ENCODE peak calls at places on chromosomes 7 and 10, in seven cellular contexts. N, O, I, T, U, R and Y are unnamed samples.

GRCh38 chr10:131653140-131653539 is 247.7 kb upstream of the PPP2R2D start:
- DNase-seq in N (no peak), T (no peak), R (no peak), I (peak), O (no peak), U (peak), Y (no peak)

GRCh38 chr7:134128829-134129228 is 1.7 kb downstream of the LRGUK start:
- DNase-seq in R (no peak), U (no peak), I (no peak), O (no peak), N (no peak), T (no peak), Y (no peak)

GRCh38 chr7:66557214-66558200 is 71.2 kb upstream of the KCTD7 start:
- DNase-seq in R (peak), N (peak), T (peak), O (peak), I (peak), U (peak), Y (peak)

GRCh38 chr7:48635796-48636195 is 288.6 kb upstream of the CDC14C start:
- DNase-seq in O (no peak), U (no peak), T (no peak), N (no peak), R (no peak), I (no peak), Y (no peak)

GRCh38 chr7:131674131-131674530 is 117.7 kb upstream of the PODXL start:
- DNase-seq in I (no peak), R (no peak), T (no peak), N (no peak), O (no peak), U (no peak), Y (no peak)

GRCh38 chr7:128005759-128006159 is 25.5 kb downstream of the LRRC4 start:
- DNase-seq in O (no peak), N (no peak), I (no peak), U (no peak), R (no peak), T (no peak), Y (no peak)

GRCh38 chr10:50992972-50993766 is 81.1 kb upstream of the PRKG1 start:
- DNase-seq in I (peak), R (no peak), U (peak), T (no peak), N (peak), O (no peak), Y (no peak)

GRCh38 chr10:119449760-119450461 is 92.6 kb downstream of the RGS10 start:
- DNase-seq in I (peak), T (no peak), O (no peak), R (no peak), U (no peak), N (no peak), Y (no peak)

GRCh38 chr10:14757394-14757793 is 17.3 kb downstream of the FAM107B start:
- DNase-seq in I (no peak), T (no peak), R (no peak), O (no peak), U (no peak), N (no peak), Y (no peak)

GRCh38 chr7:79245623-79246249 is 207.7 kb downstream of the MAGI2 start:
- DNase-seq in T (no peak), O (no peak), I (no peak), U (no peak), R (no peak), N (peak), Y (no peak)

GRCh38 chr7:82805527-82805960 is 357.1 kb downstream of the PCLO start:
- DNase-seq in N (peak), R (no peak), T (no peak), I (no peak), U (no peak), O (peak), Y (no peak)

GRCh38 chr10:44911081-44911540 is at the start of gene TMEM72:
- DNase-seq in R (no peak), N (peak), U (no peak), O (no peak), T (no peak), I (no peak), Y (peak)

GRCh38 chr10:64206409-64206808 is 685.2 kb downstream of the REEP3 start:
- DNase-seq in T (no peak), N (no peak), U (no peak), I (no peak), R (no peak), O (no peak), Y (no peak)

GRCh38 chr10:15585303-15585715 is 134.4 kb downstream of the ITGA8 start:
- DNase-seq in T (peak), I (peak), R (peak), N (peak), O (no peak), U (peak), Y (peak)

GRCh38 chr10:83685458-83685857 is 453.9 kb upstream of the GHITM start:
- DNase-seq in R (no peak), T (no peak), O (no peak), U (no peak), N (no peak), I (no peak), Y (no peak)

GRCh38 chr7:24705481-24705954 is 51.7 kb downstream of the GSDME start:
- DNase-seq in U (peak), N (no peak), R (no peak), I (no peak), T (no peak), O (no peak), Y (no peak)

GRCh38 chr10:44295619-44296222 is 89.2 kb downstream of the CXCL12 start:
- DNase-seq in U (no peak), R (no peak), O (no peak), N (no peak), T (no peak), I (no peak), Y (no peak)

GRCh38 chr10:14648936-14649335 is 125.8 kb downstream of the FAM107B start:
- DNase-seq in T (no peak), I (no peak), N (no peak), O (no peak), R (no peak), U (no peak), Y (no peak)

GRCh38 chr7:117974891-117975290 is 101.7 kb upstream of the CTTNBP2 start:
- DNase-seq in R (no peak), N (no peak), O (no peak), U (no peak), T (no peak), I (no peak), Y (no peak)

GRCh38 chr7:38374507-38374906 is 101.1 kb upstream of the TARP start:
- DNase-seq in N (peak), I (peak), U (no peak), T (peak), O (no peak), R (no peak), Y (no peak)

GRCh38 chr7:2431260-2431867 is 28.0 kb downstream of the CHST12 start:
- DNase-seq in R (no peak), O (no peak), U (no peak), I (no peak), N (peak), T (peak), Y (no peak)